ENCODE peak calls at places on chromosomes 4 and X, in seven cellular contexts. One of them, this sample, is unnamed.

GRCh38 chrX:154596290-154596929 is 11.5 kb downstream of the CTAG1A start:
- DNase-seq in trophoblast cell: peak
- DNase-seq in mesendoderm: peak
- DNase-seq in neuronal stem cell: peak
- DNase-seq in mesenchymal stem cell: peak
- DNase-seq in H1: peak
- DNase-seq in H9: peak
- DNase-seq in this sample: peak

GRCh38 chr4:137677851-137678250 is 145.6 kb upstream of the PCDH18 start:
- DNase-seq in trophoblast cell: no peak
- DNase-seq in mesendoderm: no peak
- DNase-seq in neuronal stem cell: no peak
- DNase-seq in mesenchymal stem cell: peak
- DNase-seq in H1: no peak
- DNase-seq in H9: no peak
- DNase-seq in this sample: peak

GRCh38 chr4:174154455-174154854 is 129.0 kb downstream of the FBXO8 start:
- DNase-seq in trophoblast cell: peak
- DNase-seq in mesendoderm: no peak
- DNase-seq in neuronal stem cell: no peak
- DNase-seq in mesenchymal stem cell: peak
- DNase-seq in H1: no peak
- DNase-seq in H9: no peak
- DNase-seq in this sample: peak

GRCh38 chr4:82784615-82785247 is 13.9 kb downstream of the SCD5 start:
- DNase-seq in trophoblast cell: no peak
- DNase-seq in mesendoderm: no peak
- DNase-seq in neuronal stem cell: no peak
- DNase-seq in mesenchymal stem cell: peak
- DNase-seq in H1: no peak
- DNase-seq in H9: peak
- DNase-seq in this sample: peak

GRCh38 chr4:74934016-74934821 is 1.3 kb downstream of the PARM1 start:
- DNase-seq in trophoblast cell: peak
- DNase-seq in mesendoderm: peak
- DNase-seq in neuronal stem cell: no peak
- DNase-seq in mesenchymal stem cell: peak
- DNase-seq in H1: peak
- DNase-seq in H9: peak
- DNase-seq in this sample: peak

GRCh38 chr4:60201052-60201673 is 999.0 kb upstream of the ADGRL3 start:
- DNase-seq in trophoblast cell: peak
- DNase-seq in mesendoderm: peak
- DNase-seq in neuronal stem cell: peak
- DNase-seq in mesenchymal stem cell: peak
- DNase-seq in H1: peak
- DNase-seq in H9: peak
- DNase-seq in this sample: peak

GRCh38 chr4:171532968-171533367 is 280.2 kb upstream of the GALNTL6 start:
- DNase-seq in trophoblast cell: no peak
- DNase-seq in mesendoderm: peak
- DNase-seq in neuronal stem cell: no peak
- DNase-seq in mesenchymal stem cell: no peak
- DNase-seq in H1: no peak
- DNase-seq in H9: no peak
- DNase-seq in this sample: no peak

GRCh38 chr4:107685740-107686139 is 34.3 kb downstream of the PAPSS1 start:
- DNase-seq in trophoblast cell: no peak
- DNase-seq in mesendoderm: peak
- DNase-seq in neuronal stem cell: no peak
- DNase-seq in mesenchymal stem cell: no peak
- DNase-seq in H1: no peak
- DNase-seq in H9: no peak
- DNase-seq in this sample: no peak

GRCh38 chr4:173448919-173449641 is 50.2 kb upstream of the SCRG1 start:
- DNase-seq in trophoblast cell: peak
- DNase-seq in mesendoderm: peak
- DNase-seq in neuronal stem cell: no peak
- DNase-seq in mesenchymal stem cell: no peak
- DNase-seq in H1: no peak
- DNase-seq in H9: no peak
- DNase-seq in this sample: peak

GRCh38 chr4:67291639-67292038 is 253.7 kb downstream of the CENPC start:
- DNase-seq in trophoblast cell: no peak
- DNase-seq in mesendoderm: no peak
- DNase-seq in neuronal stem cell: no peak
- DNase-seq in mesenchymal stem cell: no peak
- DNase-seq in H1: no peak
- DNase-seq in H9: no peak
- DNase-seq in this sample: no peak

GRCh38 chrX:13357925-13358324 is 38.1 kb upstream of the ATXN3L start:
- DNase-seq in trophoblast cell: no peak
- DNase-seq in mesendoderm: peak
- DNase-seq in neuronal stem cell: peak
- DNase-seq in mesenchymal stem cell: peak
- DNase-seq in H1: no peak
- DNase-seq in H9: no peak
- DNase-seq in this sample: peak

GRCh38 chr4:116724249-116724648 is 361.1 kb downstream of the TRAM1L1 start:
- DNase-seq in trophoblast cell: no peak
- DNase-seq in mesendoderm: no peak
- DNase-seq in neuronal stem cell: no peak
- DNase-seq in mesenchymal stem cell: no peak
- DNase-seq in H1: no peak
- DNase-seq in H9: no peak
- DNase-seq in this sample: no peak

GRCh38 chrX:71998836-71999509 is 88.3 kb downstream of the NHSL2 start:
- DNase-seq in trophoblast cell: peak
- DNase-seq in mesendoderm: peak
- DNase-seq in neuronal stem cell: no peak
- DNase-seq in mesenchymal stem cell: peak
- DNase-seq in H1: no peak
- DNase-seq in H9: peak
- DNase-seq in this sample: no peak

GRCh38 chrX:103776586-103776985 is at the start of gene PLP1:
- DNase-seq in trophoblast cell: no peak
- DNase-seq in mesendoderm: no peak
- DNase-seq in neuronal stem cell: no peak
- DNase-seq in mesenchymal stem cell: no peak
- DNase-seq in H1: no peak
- DNase-seq in H9: peak
- DNase-seq in this sample: no peak

GRCh38 chr4:141636771-141637460 is 533 bp downstream of the IL15 start:
- DNase-seq in trophoblast cell: peak
- DNase-seq in mesendoderm: peak
- DNase-seq in neuronal stem cell: peak
- DNase-seq in mesenchymal stem cell: peak
- DNase-seq in H1: peak
- DNase-seq in H9: peak
- DNase-seq in this sample: peak

DNA sequence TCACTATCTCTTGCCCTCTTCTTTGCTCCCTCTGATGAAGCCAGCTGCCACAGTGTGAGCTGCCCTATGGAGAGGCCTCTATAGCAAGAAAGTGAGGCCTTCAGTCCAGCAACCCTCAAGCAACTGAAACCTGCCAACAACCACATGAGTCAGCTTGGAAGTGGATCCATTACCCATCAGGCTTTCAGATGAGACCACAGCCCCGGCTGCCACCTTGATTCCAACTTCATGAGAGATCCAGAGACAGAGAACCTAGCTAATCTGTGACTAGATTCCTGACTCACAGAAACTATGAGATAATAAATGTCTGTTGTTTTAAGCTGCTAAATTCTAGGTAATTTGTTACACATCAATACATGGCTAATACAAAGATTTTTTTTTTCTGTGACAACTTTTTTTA is 20.4 kb upstream of the WAS start:
- DNase-seq in trophoblast cell: no peak
- DNase-seq in mesendoderm: no peak
- DNase-seq in neuronal stem cell: no peak
- DNase-seq in mesenchymal stem cell: no peak
- DNase-seq in H1: no peak
- DNase-seq in H9: no peak
- DNase-seq in this sample: no peak
- H4K8ac ChIP-seq in trophoblast cell: no peak
- H4K8ac ChIP-seq in mesendoderm: no peak
- H4K8ac ChIP-seq in neuronal stem cell: no peak
- H4K8ac ChIP-seq in mesenchymal stem cell: no peak
- H4K8ac ChIP-seq in H1: no peak
- H4K8ac ChIP-seq in H9: no peak
- H4K8ac ChIP-seq in this sample: no peak

GRCh38 chr4:1862055-1862911 is 6.3 kb upstream of the LETM1 start:
- DNase-seq in trophoblast cell: no peak
- DNase-seq in mesendoderm: no peak
- DNase-seq in neuronal stem cell: no peak
- DNase-seq in mesenchymal stem cell: no peak
- DNase-seq in H1: no peak
- DNase-seq in H9: no peak
- DNase-seq in this sample: no peak

GRCh38 chr4:1857931-1858330 is 2.0 kb upstream of the LETM1 start:
- DNase-seq in trophoblast cell: no peak
- DNase-seq in mesendoderm: no peak
- DNase-seq in neuronal stem cell: no peak
- DNase-seq in mesenchymal stem cell: no peak
- DNase-seq in H1: no peak
- DNase-seq in H9: no peak
- DNase-seq in this sample: no peak

GRCh38 chr4:1856920-1857699 is 1.2 kb upstream of the LETM1 start:
- DNase-seq in trophoblast cell: peak
- DNase-seq in mesendoderm: no peak
- DNase-seq in neuronal stem cell: no peak
- DNase-seq in mesenchymal stem cell: no peak
- DNase-seq in H1: no peak
- DNase-seq in H9: no peak
- DNase-seq in this sample: no peak

GRCh38 chr4:1856071-1856919 is at the start of gene LETM1:
- DNase-seq in trophoblast cell: peak
- DNase-seq in mesendoderm: peak
- DNase-seq in neuronal stem cell: peak
- DNase-seq in mesenchymal stem cell: peak
- DNase-seq in H1: peak
- DNase-seq in H9: peak
- DNase-seq in this sample: peak

GRCh38 chr4:1859389-1859753 is 3.4 kb upstream of the LETM1 start:
- DNase-seq in trophoblast cell: no peak
- DNase-seq in mesendoderm: no peak
- DNase-seq in neuronal stem cell: no peak
- DNase-seq in mesenchymal stem cell: no peak
- DNase-seq in H1: no peak
- DNase-seq in H9: no peak
- DNase-seq in this sample: no peak
- H4K8ac ChIP-seq in trophoblast cell: no peak
- H4K8ac ChIP-seq in mesendoderm: no peak
- H4K8ac ChIP-seq in neuronal stem cell: no peak
- H4K8ac ChIP-seq in mesenchymal stem cell: no peak
- H4K8ac ChIP-seq in H1: no peak
- H4K8ac ChIP-seq in H9: no peak
- H4K8ac ChIP-seq in this sample: no peak

GRCh38 chr4:153947124-153947523 is 158.2 kb upstream of the SFRP2 start:
- DNase-seq in trophoblast cell: no peak
- DNase-seq in mesendoderm: peak
- DNase-seq in neuronal stem cell: no peak
- DNase-seq in mesenchymal stem cell: no peak
- DNase-seq in H1: no peak
- DNase-seq in H9: no peak
- DNase-seq in this sample: no peak
- H4K8ac ChIP-seq in trophoblast cell: no peak
- H4K8ac ChIP-seq in mesendoderm: no peak
- H4K8ac ChIP-seq in neuronal stem cell: no peak
- H4K8ac ChIP-seq in mesenchymal stem cell: peak
- H4K8ac ChIP-seq in H1: no peak
- H4K8ac ChIP-seq in H9: no peak
- H4K8ac ChIP-seq in this sample: no peak

DNA sequence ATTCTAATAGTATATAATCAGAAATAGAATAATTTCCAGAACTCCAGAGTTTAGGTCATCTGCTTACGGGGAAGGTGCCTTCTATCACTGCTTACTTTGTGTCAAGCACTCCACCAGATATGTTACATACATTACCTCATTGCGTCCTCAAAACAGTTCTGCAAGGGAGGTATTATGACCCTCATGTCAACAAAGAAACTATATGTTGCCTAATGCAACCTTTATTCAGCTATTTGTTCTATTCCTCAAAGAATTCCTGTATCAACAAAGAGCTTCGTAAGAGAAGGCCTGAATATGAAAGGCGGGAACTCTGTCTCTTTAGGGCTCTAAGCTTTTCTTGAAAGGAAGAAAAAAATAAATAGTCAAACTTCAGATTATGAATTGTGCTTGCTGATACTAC is 114.7 kb downstream of the PDLIM5 start:
- DNase-seq in trophoblast cell: no peak
- DNase-seq in mesendoderm: no peak
- DNase-seq in neuronal stem cell: no peak
- DNase-seq in mesenchymal stem cell: no peak
- DNase-seq in H1: no peak
- DNase-seq in H9: no peak
- DNase-seq in this sample: no peak
- H4K8ac ChIP-seq in trophoblast cell: no peak
- H4K8ac ChIP-seq in mesendoderm: no peak
- H4K8ac ChIP-seq in neuronal stem cell: no peak
- H4K8ac ChIP-seq in mesenchymal stem cell: no peak
- H4K8ac ChIP-seq in H1: no peak
- H4K8ac ChIP-seq in H9: no peak
- H4K8ac ChIP-seq in this sample: no peak

DNA sequence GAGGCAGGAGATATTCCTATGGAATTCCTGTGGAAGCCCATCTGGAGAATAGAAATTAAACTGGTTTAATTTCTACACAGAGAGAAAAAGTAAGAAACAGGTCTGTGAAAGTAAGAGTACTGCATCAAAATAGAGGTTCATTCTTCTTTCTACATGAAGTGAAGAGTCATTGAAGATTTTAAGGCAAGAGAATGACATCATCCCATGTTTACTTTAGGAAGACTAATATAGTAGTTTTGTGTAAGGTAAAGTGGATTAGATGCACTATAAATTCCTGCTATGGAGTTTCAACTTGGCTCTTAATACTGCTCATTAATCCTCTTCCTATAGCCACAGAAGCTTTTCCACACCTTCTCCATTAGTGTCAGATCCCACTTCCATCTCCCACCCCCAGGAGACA is 47.6 kb downstream of the CNGA1 start:
- DNase-seq in trophoblast cell: no peak
- DNase-seq in mesendoderm: no peak
- DNase-seq in neuronal stem cell: no peak
- DNase-seq in mesenchymal stem cell: no peak
- DNase-seq in H1: no peak
- DNase-seq in H9: no peak
- DNase-seq in this sample: no peak
- H4K8ac ChIP-seq in trophoblast cell: no peak
- H4K8ac ChIP-seq in mesendoderm: no peak
- H4K8ac ChIP-seq in neuronal stem cell: no peak
- H4K8ac ChIP-seq in mesenchymal stem cell: no peak
- H4K8ac ChIP-seq in H1: no peak
- H4K8ac ChIP-seq in H9: no peak
- H4K8ac ChIP-seq in this sample: no peak

DNA sequence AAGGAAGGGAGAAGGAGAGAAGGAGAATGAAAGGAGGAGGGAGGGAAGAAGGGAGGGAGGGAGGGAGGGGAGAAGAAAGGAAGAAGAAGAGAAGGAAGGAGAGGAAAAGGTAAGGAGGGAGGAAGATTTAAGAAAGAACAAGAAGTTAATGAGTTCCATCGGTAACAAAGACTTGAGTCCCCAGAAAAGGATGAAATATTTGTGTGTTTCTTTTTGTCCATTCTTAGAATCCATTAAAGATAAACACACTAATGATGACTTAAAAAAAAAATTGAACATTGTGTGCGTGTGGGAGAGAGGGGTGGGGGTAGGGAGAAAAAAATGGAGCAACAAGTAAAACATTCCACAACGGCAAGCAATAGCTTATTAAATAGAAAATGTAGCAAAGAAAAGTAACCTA is 131.4 kb downstream of the THOC2 start:
- DNase-seq in trophoblast cell: no peak
- DNase-seq in mesendoderm: no peak
- DNase-seq in neuronal stem cell: no peak
- DNase-seq in mesenchymal stem cell: no peak
- DNase-seq in H1: no peak
- DNase-seq in H9: no peak
- DNase-seq in this sample: no peak
- H4K8ac ChIP-seq in trophoblast cell: no peak
- H4K8ac ChIP-seq in mesendoderm: no peak
- H4K8ac ChIP-seq in neuronal stem cell: no peak
- H4K8ac ChIP-seq in mesenchymal stem cell: no peak
- H4K8ac ChIP-seq in H1: no peak
- H4K8ac ChIP-seq in H9: no peak
- H4K8ac ChIP-seq in this sample: no peak

This sample was measured in IMR-90.